ENCODE peak calls at places on chromosomes 11 and 22, in nine cellular contexts. One of them, this sample, is unnamed.
A peak's percentile ranks its signal among the peaks of the same experiment; 100 is the strongest.

GRCh38 chr22:37511368-37512104 is 7.7 kb downstream of the CARD10 start:
- DNase-seq in central memory CD4-positive, alpha-beta T cell: no peak
- DNase-seq in OCI-M1: no peak
- DNase-seq in progenitor cell of endocrine pancreas: no peak
- DNase-seq in glutamatergic neuron: no peak
- DNase-seq in iPS-NIHi11: no peak
- DNase-seq in activated CD8-positive, alpha-beta memory T cell treated with anti-CD3 and anti-CD28 coated beads for 48 hours: no peak
- DNase-seq in tibial nerve: no peak
- DNase-seq in activated CD4-positive, CD25-positive, alpha-beta regulatory T cell treated with anti-CD3 and anti-CD28 coated beads, Interleukin-2, amount 50 U/mL, for 72 hours: no peak
- DNase-seq in this sample: no peak

GRCh38 chr22:31926086-31926485 is 18.2 kb upstream of the YWHAH start:
- DNase-seq in activated CD8-positive, alpha-beta memory T cell treated with anti-CD3 and anti-CD28 coated beads for 48 hours: no peak
- DNase-seq in iPS-NIHi11: no peak
- DNase-seq in OCI-M1: no peak
- DNase-seq in central memory CD4-positive, alpha-beta T cell: no peak
- DNase-seq in glutamatergic neuron: no peak
- DNase-seq in progenitor cell of endocrine pancreas: no peak
- DNase-seq in tibial nerve: no peak
- DNase-seq in activated CD4-positive, CD25-positive, alpha-beta regulatory T cell treated with anti-CD3 and anti-CD28 coated beads, Interleukin-2, amount 50 U/mL, for 72 hours: no peak
- DNase-seq in this sample: no peak

GRCh38 chr11:45872513-45873356 is 12.7 kb upstream of the MAPK8IP1 start:
- DNase-seq in OCI-M1: peak; percentile 49
- DNase-seq in activated CD4-positive, CD25-positive, alpha-beta regulatory T cell treated with anti-CD3 and anti-CD28 coated beads, Interleukin-2, amount 50 U/mL, for 72 hours: peak; percentile 35
- DNase-seq in central memory CD4-positive, alpha-beta T cell: peak; percentile 10
- DNase-seq in activated CD8-positive, alpha-beta memory T cell treated with anti-CD3 and anti-CD28 coated beads for 48 hours: no peak
- DNase-seq in progenitor cell of endocrine pancreas: peak; percentile 50
- DNase-seq in glutamatergic neuron: peak; percentile 87
- DNase-seq in iPS-NIHi11: peak; percentile 91
- DNase-seq in tibial nerve: no peak
- DNase-seq in this sample: peak; percentile 79

GRCh38 chr22:32695451-32695891 is 106.0 kb upstream of the TIMP3 start:
- DNase-seq in glutamatergic neuron: no peak
- DNase-seq in iPS-NIHi11: no peak
- DNase-seq in tibial nerve: no peak
- DNase-seq in progenitor cell of endocrine pancreas: no peak
- DNase-seq in activated CD4-positive, CD25-positive, alpha-beta regulatory T cell treated with anti-CD3 and anti-CD28 coated beads, Interleukin-2, amount 50 U/mL, for 72 hours: no peak
- DNase-seq in central memory CD4-positive, alpha-beta T cell: no peak
- DNase-seq in activated CD8-positive, alpha-beta memory T cell treated with anti-CD3 and anti-CD28 coated beads for 48 hours: no peak
- DNase-seq in OCI-M1: no peak
- DNase-seq in this sample: peak; percentile 56

GRCh38 chr11:95512682-95513081 is 276.9 kb downstream of the FAM76B start:
- DNase-seq in progenitor cell of endocrine pancreas: no peak
- DNase-seq in activated CD8-positive, alpha-beta memory T cell treated with anti-CD3 and anti-CD28 coated beads for 48 hours: no peak
- DNase-seq in glutamatergic neuron: no peak
- DNase-seq in iPS-NIHi11: no peak
- DNase-seq in OCI-M1: peak; percentile 37
- DNase-seq in central memory CD4-positive, alpha-beta T cell: no peak
- DNase-seq in tibial nerve: peak; percentile 69
- DNase-seq in activated CD4-positive, CD25-positive, alpha-beta regulatory T cell treated with anti-CD3 and anti-CD28 coated beads, Interleukin-2, amount 50 U/mL, for 72 hours: no peak
- DNase-seq in this sample: no peak

GRCh38 chr22:49307071-49307830 is 520.4 kb downstream of the BRD1 start:
- DNase-seq in central memory CD4-positive, alpha-beta T cell: no peak
- DNase-seq in progenitor cell of endocrine pancreas: peak; percentile 8
- DNase-seq in activated CD4-positive, CD25-positive, alpha-beta regulatory T cell treated with anti-CD3 and anti-CD28 coated beads, Interleukin-2, amount 50 U/mL, for 72 hours: peak; percentile 16
- DNase-seq in iPS-NIHi11: no peak
- DNase-seq in tibial nerve: no peak
- DNase-seq in OCI-M1: no peak
- DNase-seq in glutamatergic neuron: no peak
- DNase-seq in activated CD8-positive, alpha-beta memory T cell treated with anti-CD3 and anti-CD28 coated beads for 48 hours: no peak
- DNase-seq in this sample: no peak

GRCh38 chr11:96309001-96309642 is 33.9 kb downstream of the MAML2 start:
- DNase-seq in progenitor cell of endocrine pancreas: no peak
- DNase-seq in glutamatergic neuron: no peak
- DNase-seq in tibial nerve: no peak
- DNase-seq in activated CD8-positive, alpha-beta memory T cell treated with anti-CD3 and anti-CD28 coated beads for 48 hours: no peak
- DNase-seq in OCI-M1: no peak
- DNase-seq in central memory CD4-positive, alpha-beta T cell: no peak
- DNase-seq in activated CD4-positive, CD25-positive, alpha-beta regulatory T cell treated with anti-CD3 and anti-CD28 coated beads, Interleukin-2, amount 50 U/mL, for 72 hours: no peak
- DNase-seq in iPS-NIHi11: no peak
- DNase-seq in this sample: no peak

GRCh38 chr22:20312396-20313191 is 7.3 kb downstream of the DGCR6L start:
- DNase-seq in glutamatergic neuron: no peak
- DNase-seq in activated CD4-positive, CD25-positive, alpha-beta regulatory T cell treated with anti-CD3 and anti-CD28 coated beads, Interleukin-2, amount 50 U/mL, for 72 hours: no peak
- DNase-seq in progenitor cell of endocrine pancreas: peak; percentile 7
- DNase-seq in activated CD8-positive, alpha-beta memory T cell treated with anti-CD3 and anti-CD28 coated beads for 48 hours: no peak
- DNase-seq in iPS-NIHi11: no peak
- DNase-seq in tibial nerve: no peak
- DNase-seq in central memory CD4-positive, alpha-beta T cell: no peak
- DNase-seq in OCI-M1: no peak
- DNase-seq in this sample: no peak

GRCh38 chr22:50022171-50022819 is 9.7 kb upstream of the IL17REL start:
- DNase-seq in iPS-NIHi11: no peak
- DNase-seq in activated CD8-positive, alpha-beta memory T cell treated with anti-CD3 and anti-CD28 coated beads for 48 hours: no peak
- DNase-seq in central memory CD4-positive, alpha-beta T cell: no peak
- DNase-seq in progenitor cell of endocrine pancreas: no peak
- DNase-seq in tibial nerve: no peak
- DNase-seq in OCI-M1: no peak
- DNase-seq in glutamatergic neuron: no peak
- DNase-seq in activated CD4-positive, CD25-positive, alpha-beta regulatory T cell treated with anti-CD3 and anti-CD28 coated beads, Interleukin-2, amount 50 U/mL, for 72 hours: no peak
- DNase-seq in this sample: no peak

GRCh38 chr11:125551835-125552342 is 17.4 kb upstream of the EI24 start:
- DNase-seq in tibial nerve: no peak
- DNase-seq in central memory CD4-positive, alpha-beta T cell: no peak
- DNase-seq in progenitor cell of endocrine pancreas: no peak
- DNase-seq in activated CD4-positive, CD25-positive, alpha-beta regulatory T cell treated with anti-CD3 and anti-CD28 coated beads, Interleukin-2, amount 50 U/mL, for 72 hours: no peak
- DNase-seq in glutamatergic neuron: no peak
- DNase-seq in OCI-M1: peak; percentile 53
- DNase-seq in activated CD8-positive, alpha-beta memory T cell treated with anti-CD3 and anti-CD28 coated beads for 48 hours: no peak
- DNase-seq in iPS-NIHi11: no peak
- DNase-seq in this sample: no peak

GRCh38 chr11:115384236-115384635 is 120.0 kb downstream of the CADM1 start:
- DNase-seq in glutamatergic neuron: no peak
- DNase-seq in OCI-M1: no peak
- DNase-seq in progenitor cell of endocrine pancreas: no peak
- DNase-seq in tibial nerve: no peak
- DNase-seq in activated CD8-positive, alpha-beta memory T cell treated with anti-CD3 and anti-CD28 coated beads for 48 hours: no peak
- DNase-seq in iPS-NIHi11: no peak
- DNase-seq in activated CD4-positive, CD25-positive, alpha-beta regulatory T cell treated with anti-CD3 and anti-CD28 coated beads, Interleukin-2, amount 50 U/mL, for 72 hours: no peak
- DNase-seq in central memory CD4-positive, alpha-beta T cell: no peak
- DNase-seq in this sample: no peak

GRCh38 chr22:49090853-49091135 is 736.9 kb downstream of the BRD1 start:
- DNase-seq in central memory CD4-positive, alpha-beta T cell: no peak
- DNase-seq in progenitor cell of endocrine pancreas: no peak
- DNase-seq in activated CD4-positive, CD25-positive, alpha-beta regulatory T cell treated with anti-CD3 and anti-CD28 coated beads, Interleukin-2, amount 50 U/mL, for 72 hours: no peak
- DNase-seq in activated CD8-positive, alpha-beta memory T cell treated with anti-CD3 and anti-CD28 coated beads for 48 hours: no peak
- DNase-seq in tibial nerve: no peak
- DNase-seq in OCI-M1: no peak
- DNase-seq in glutamatergic neuron: no peak
- DNase-seq in iPS-NIHi11: no peak
- DNase-seq in this sample: no peak

GRCh38 chr22:21972293-21972779 is 10.3 kb downstream of the TOP3B start:
- DNase-seq in OCI-M1: peak; percentile 74
- DNase-seq in progenitor cell of endocrine pancreas: peak; percentile 45
- DNase-seq in iPS-NIHi11: peak; percentile 93
- DNase-seq in activated CD4-positive, CD25-positive, alpha-beta regulatory T cell treated with anti-CD3 and anti-CD28 coated beads, Interleukin-2, amount 50 U/mL, for 72 hours: peak; percentile 61
- DNase-seq in tibial nerve: no peak
- DNase-seq in glutamatergic neuron: peak; percentile 76
- DNase-seq in central memory CD4-positive, alpha-beta T cell: peak; percentile 17
- DNase-seq in activated CD8-positive, alpha-beta memory T cell treated with anti-CD3 and anti-CD28 coated beads for 48 hours: peak; percentile 12
- DNase-seq in this sample: no peak

GRCh38 chr11:77687088-77687487 is 49.5 kb upstream of the CLNS1A start:
- DNase-seq in activated CD8-positive, alpha-beta memory T cell treated with anti-CD3 and anti-CD28 coated beads for 48 hours: no peak
- DNase-seq in progenitor cell of endocrine pancreas: no peak
- DNase-seq in central memory CD4-positive, alpha-beta T cell: no peak
- DNase-seq in glutamatergic neuron: no peak
- DNase-seq in tibial nerve: no peak
- DNase-seq in OCI-M1: no peak
- DNase-seq in activated CD4-positive, CD25-positive, alpha-beta regulatory T cell treated with anti-CD3 and anti-CD28 coated beads, Interleukin-2, amount 50 U/mL, for 72 hours: no peak
- DNase-seq in iPS-NIHi11: no peak
- DNase-seq in this sample: no peak

GRCh38 chr11:2525941-2526807 is 81.4 kb downstream of the KCNQ1 start:
- DNase-seq in central memory CD4-positive, alpha-beta T cell: no peak
- DNase-seq in glutamatergic neuron: peak; percentile 5
- DNase-seq in activated CD4-positive, CD25-positive, alpha-beta regulatory T cell treated with anti-CD3 and anti-CD28 coated beads, Interleukin-2, amount 50 U/mL, for 72 hours: peak; percentile 21
- DNase-seq in activated CD8-positive, alpha-beta memory T cell treated with anti-CD3 and anti-CD28 coated beads for 48 hours: no peak
- DNase-seq in OCI-M1: no peak
- DNase-seq in tibial nerve: no peak
- DNase-seq in progenitor cell of endocrine pancreas: peak; percentile 7
- DNase-seq in iPS-NIHi11: no peak
- DNase-seq in this sample: no peak

GRCh38 chr11:7657306-7658025 is 15.8 kb downstream of the CYB5R2 start:
- DNase-seq in activated CD8-positive, alpha-beta memory T cell treated with anti-CD3 and anti-CD28 coated beads for 48 hours: no peak
- DNase-seq in central memory CD4-positive, alpha-beta T cell: no peak
- DNase-seq in glutamatergic neuron: peak; percentile 58
- DNase-seq in iPS-NIHi11: peak; percentile 78
- DNase-seq in tibial nerve: peak; percentile 63
- DNase-seq in OCI-M1: peak; percentile 72
- DNase-seq in progenitor cell of endocrine pancreas: no peak
- DNase-seq in activated CD4-positive, CD25-positive, alpha-beta regulatory T cell treated with anti-CD3 and anti-CD28 coated beads, Interleukin-2, amount 50 U/mL, for 72 hours: no peak
- DNase-seq in this sample: no peak

GRCh38 chr22:45640291-45640940 is 31.2 kb upstream of the ATXN10 start:
- DNase-seq in OCI-M1: no peak
- DNase-seq in activated CD8-positive, alpha-beta memory T cell treated with anti-CD3 and anti-CD28 coated beads for 48 hours: no peak
- DNase-seq in central memory CD4-positive, alpha-beta T cell: no peak
- DNase-seq in tibial nerve: no peak
- DNase-seq in activated CD4-positive, CD25-positive, alpha-beta regulatory T cell treated with anti-CD3 and anti-CD28 coated beads, Interleukin-2, amount 50 U/mL, for 72 hours: no peak
- DNase-seq in glutamatergic neuron: no peak
- DNase-seq in progenitor cell of endocrine pancreas: no peak
- DNase-seq in iPS-NIHi11: no peak
- DNase-seq in this sample: no peak

GRCh38 chr11:82828472-82828871 is 71.8 kb downstream of the PRCP start:
- DNase-seq in progenitor cell of endocrine pancreas: no peak
- DNase-seq in tibial nerve: no peak
- DNase-seq in activated CD8-positive, alpha-beta memory T cell treated with anti-CD3 and anti-CD28 coated beads for 48 hours: no peak
- DNase-seq in activated CD4-positive, CD25-positive, alpha-beta regulatory T cell treated with anti-CD3 and anti-CD28 coated beads, Interleukin-2, amount 50 U/mL, for 72 hours: no peak
- DNase-seq in iPS-NIHi11: no peak
- DNase-seq in central memory CD4-positive, alpha-beta T cell: no peak
- DNase-seq in OCI-M1: no peak
- DNase-seq in glutamatergic neuron: no peak
- DNase-seq in this sample: no peak

GRCh38 chr11:71135112-71135511 is 117.3 kb downstream of the SHANK2 start:
- DNase-seq in activated CD4-positive, CD25-positive, alpha-beta regulatory T cell treated with anti-CD3 and anti-CD28 coated beads, Interleukin-2, amount 50 U/mL, for 72 hours: no peak
- DNase-seq in progenitor cell of endocrine pancreas: no peak
- DNase-seq in tibial nerve: no peak
- DNase-seq in activated CD8-positive, alpha-beta memory T cell treated with anti-CD3 and anti-CD28 coated beads for 48 hours: no peak
- DNase-seq in OCI-M1: no peak
- DNase-seq in iPS-NIHi11: no peak
- DNase-seq in glutamatergic neuron: no peak
- DNase-seq in central memory CD4-positive, alpha-beta T cell: no peak
- DNase-seq in this sample: no peak

GRCh38 chr11:110433393-110434333 is 3.9 kb downstream of the FDX1 start:
- DNase-seq in progenitor cell of endocrine pancreas: no peak
- DNase-seq in glutamatergic neuron: no peak
- DNase-seq in OCI-M1: peak; percentile 77
- DNase-seq in activated CD4-positive, CD25-positive, alpha-beta regulatory T cell treated with anti-CD3 and anti-CD28 coated beads, Interleukin-2, amount 50 U/mL, for 72 hours: no peak
- DNase-seq in iPS-NIHi11: peak; percentile 20
- DNase-seq in central memory CD4-positive, alpha-beta T cell: peak; percentile 38
- DNase-seq in activated CD8-positive, alpha-beta memory T cell treated with anti-CD3 and anti-CD28 coated beads for 48 hours: no peak
- DNase-seq in tibial nerve: no peak
- DNase-seq in this sample: no peak

GRCh38 chr22:30309981-30310672 is 16.6 kb downstream of the TBC1D10A start:
- DNase-seq in glutamatergic neuron: no peak
- DNase-seq in activated CD8-positive, alpha-beta memory T cell treated with anti-CD3 and anti-CD28 coated beads for 48 hours: no peak
- DNase-seq in tibial nerve: peak; percentile 67
- DNase-seq in OCI-M1: peak; percentile 35
- DNase-seq in central memory CD4-positive, alpha-beta T cell: peak; percentile 48
- DNase-seq in progenitor cell of endocrine pancreas: no peak
- DNase-seq in activated CD4-positive, CD25-positive, alpha-beta regulatory T cell treated with anti-CD3 and anti-CD28 coated beads, Interleukin-2, amount 50 U/mL, for 72 hours: no peak
- DNase-seq in iPS-NIHi11: no peak
- DNase-seq in this sample: no peak

GRCh38 chr11:68649851-68650555 is 34.3 kb upstream of the GAL start:
- DNase-seq in tibial nerve: no peak
- DNase-seq in activated CD4-positive, CD25-positive, alpha-beta regulatory T cell treated with anti-CD3 and anti-CD28 coated beads, Interleukin-2, amount 50 U/mL, for 72 hours: no peak
- DNase-seq in glutamatergic neuron: no peak
- DNase-seq in progenitor cell of endocrine pancreas: no peak
- DNase-seq in iPS-NIHi11: no peak
- DNase-seq in OCI-M1: no peak
- DNase-seq in central memory CD4-positive, alpha-beta T cell: no peak
- DNase-seq in activated CD8-positive, alpha-beta memory T cell treated with anti-CD3 and anti-CD28 coated beads for 48 hours: no peak
- DNase-seq in this sample: no peak

GRCh38 chr11:45028921-45029680 is 78.4 kb upstream of the TP53I11 start:
- DNase-seq in progenitor cell of endocrine pancreas: no peak
- DNase-seq in iPS-NIHi11: no peak
- DNase-seq in OCI-M1: no peak
- DNase-seq in glutamatergic neuron: no peak
- DNase-seq in tibial nerve: no peak
- DNase-seq in activated CD8-positive, alpha-beta memory T cell treated with anti-CD3 and anti-CD28 coated beads for 48 hours: no peak
- DNase-seq in activated CD4-positive, CD25-positive, alpha-beta regulatory T cell treated with anti-CD3 and anti-CD28 coated beads, Interleukin-2, amount 50 U/mL, for 72 hours: no peak
- DNase-seq in central memory CD4-positive, alpha-beta T cell: no peak
- DNase-seq in this sample: no peak

GRCh38 chr11:9815486-9816136 is 151.7 kb downstream of the SWAP70 start:
- DNase-seq in central memory CD4-positive, alpha-beta T cell: no peak
- DNase-seq in activated CD8-positive, alpha-beta memory T cell treated with anti-CD3 and anti-CD28 coated beads for 48 hours: no peak
- DNase-seq in glutamatergic neuron: no peak
- DNase-seq in tibial nerve: no peak
- DNase-seq in progenitor cell of endocrine pancreas: no peak
- DNase-seq in iPS-NIHi11: no peak
- DNase-seq in OCI-M1: no peak
- DNase-seq in activated CD4-positive, CD25-positive, alpha-beta regulatory T cell treated with anti-CD3 and anti-CD28 coated beads, Interleukin-2, amount 50 U/mL, for 72 hours: no peak
- DNase-seq in this sample: no peak

GRCh38 chr11:128116447-128117240 is 470.7 kb downstream of the ETS1 start:
- DNase-seq in central memory CD4-positive, alpha-beta T cell: no peak
- DNase-seq in OCI-M1: no peak
- DNase-seq in activated CD4-positive, CD25-positive, alpha-beta regulatory T cell treated with anti-CD3 and anti-CD28 coated beads, Interleukin-2, amount 50 U/mL, for 72 hours: no peak
- DNase-seq in iPS-NIHi11: no peak
- DNase-seq in progenitor cell of endocrine pancreas: no peak
- DNase-seq in tibial nerve: no peak
- DNase-seq in glutamatergic neuron: no peak
- DNase-seq in activated CD8-positive, alpha-beta memory T cell treated with anti-CD3 and anti-CD28 coated beads for 48 hours: no peak
- DNase-seq in this sample: no peak

GRCh38 chr11:63512816-63513215 is 6.9 kb downstream of the LGALS12 start:
- DNase-seq in activated CD4-positive, CD25-positive, alpha-beta regulatory T cell treated with anti-CD3 and anti-CD28 coated beads, Interleukin-2, amount 50 U/mL, for 72 hours: no peak
- DNase-seq in glutamatergic neuron: no peak
- DNase-seq in progenitor cell of endocrine pancreas: no peak
- DNase-seq in iPS-NIHi11: no peak
- DNase-seq in activated CD8-positive, alpha-beta memory T cell treated with anti-CD3 and anti-CD28 coated beads for 48 hours: no peak
- DNase-seq in central memory CD4-positive, alpha-beta T cell: no peak
- DNase-seq in tibial nerve: no peak
- DNase-seq in OCI-M1: no peak
- DNase-seq in this sample: no peak

GRCh38 chr11:72676874-72677341 is 2.7 kb upstream of the PDE2A start:
- DNase-seq in activated CD8-positive, alpha-beta memory T cell treated with anti-CD3 and anti-CD28 coated beads for 48 hours: peak; percentile 25
- DNase-seq in iPS-NIHi11: peak; percentile 97
- DNase-seq in central memory CD4-positive, alpha-beta T cell: peak; percentile 50
- DNase-seq in progenitor cell of endocrine pancreas: peak; percentile 90
- DNase-seq in tibial nerve: peak; percentile 19
- DNase-seq in glutamatergic neuron: peak; percentile 50
- DNase-seq in activated CD4-positive, CD25-positive, alpha-beta regulatory T cell treated with anti-CD3 and anti-CD28 coated beads, Interleukin-2, amount 50 U/mL, for 72 hours: peak; percentile 71
- DNase-seq in OCI-M1: peak; percentile 93
- DNase-seq in this sample: no peak